ENCODE peak calls at places on chromosomes 7 and 10, in four cellular contexts. One of them, this sample, is unnamed.

GRCh38 chr10:80277567-80278250 is 11.7 kb downstream of the MAT1A start:
- DNase-seq in HFF-Myc: no peak
- DNase-seq in cardiac fibroblast: no peak
- DNase-seq in cardiac muscle cell: no peak
- DNase-seq in this sample: no peak

GRCh38 chr10:103736763-103737162 is 118.6 kb downstream of the SH3PXD2A start:
- DNase-seq in HFF-Myc: no peak
- DNase-seq in cardiac fibroblast: peak
- DNase-seq in cardiac muscle cell: no peak
- DNase-seq in this sample: no peak

GRCh38 chr7:36625247-36625646 is 99.0 kb downstream of the AOAH start:
- DNase-seq in HFF-Myc: peak
- DNase-seq in cardiac fibroblast: no peak
- DNase-seq in cardiac muscle cell: no peak
- DNase-seq in this sample: no peak

GRCh38 chr7:94877731-94878670 is 29.4 kb upstream of the PPP1R9A start:
- DNase-seq in HFF-Myc: no peak
- DNase-seq in cardiac fibroblast: no peak
- DNase-seq in cardiac muscle cell: no peak
- DNase-seq in this sample: no peak

GRCh38 chr7:41771717-41772116 is 68.8 kb upstream of the INHBA start:
- DNase-seq in HFF-Myc: no peak
- DNase-seq in cardiac fibroblast: no peak
- DNase-seq in cardiac muscle cell: no peak
- DNase-seq in this sample: no peak

GRCh38 chr10:18196806-18197550 is 56.8 kb downstream of the CACNB2 start:
- DNase-seq in HFF-Myc: no peak
- DNase-seq in cardiac fibroblast: peak
- DNase-seq in cardiac muscle cell: no peak
- DNase-seq in this sample: no peak

GRCh38 chr10:21166557-21167287 is 269.6 kb upstream of the NEBL start:
- DNase-seq in HFF-Myc: no peak
- DNase-seq in cardiac fibroblast: no peak
- DNase-seq in cardiac muscle cell: no peak
- DNase-seq in this sample: no peak

GRCh38 chr7:116686812-116687419 is 14.9 kb downstream of the MET start:
- DNase-seq in HFF-Myc: no peak
- DNase-seq in cardiac fibroblast: no peak
- DNase-seq in cardiac muscle cell: no peak
- DNase-seq in this sample: no peak

GRCh38 chr10:61606971-61607907 is 55.5 kb upstream of the CABCOCO1 start:
- DNase-seq in HFF-Myc: no peak
- DNase-seq in cardiac fibroblast: peak
- DNase-seq in cardiac muscle cell: no peak
- DNase-seq in this sample: no peak

GRCh38 chr7:128417071-128417470 is 7.3 kb upstream of the IMPDH1 start:
- DNase-seq in HFF-Myc: no peak
- DNase-seq in cardiac fibroblast: no peak
- DNase-seq in cardiac muscle cell: no peak
- DNase-seq in this sample: no peak

GRCh38 chr7:30914611-30915601 is 3.3 kb downstream of the AQP1 start:
- DNase-seq in HFF-Myc: peak
- DNase-seq in cardiac fibroblast: peak
- DNase-seq in cardiac muscle cell: peak
- DNase-seq in this sample: no peak

GRCh38 chr10:110408203-110408871 is 89.4 kb upstream of the DUSP5 start:
- DNase-seq in HFF-Myc: no peak
- DNase-seq in cardiac fibroblast: peak
- DNase-seq in cardiac muscle cell: no peak
- DNase-seq in this sample: no peak

GRCh38 chr10:32413513-32413912 is 32.4 kb upstream of the CCDC7 start:
- DNase-seq in HFF-Myc: peak
- DNase-seq in cardiac fibroblast: peak
- DNase-seq in cardiac muscle cell: peak
- DNase-seq in this sample: no peak

GRCh38 chr7:4218481-4218880 is 463.6 kb upstream of the FOXK1 start:
- DNase-seq in HFF-Myc: no peak
- DNase-seq in cardiac fibroblast: no peak
- DNase-seq in cardiac muscle cell: no peak
- DNase-seq in this sample: no peak

GRCh38 chr10:110512461-110513187 is 14.9 kb downstream of the DUSP5 start:
- DNase-seq in HFF-Myc: peak
- DNase-seq in cardiac fibroblast: peak
- DNase-seq in cardiac muscle cell: peak
- DNase-seq in this sample: no peak

GRCh38 chr7:75739796-75740672 is 1.3 kb upstream of the HIP1 start:
- DNase-seq in HFF-Myc: no peak
- DNase-seq in cardiac fibroblast: peak
- DNase-seq in cardiac muscle cell: peak
- DNase-seq in this sample: no peak

GRCh38 chr7:69411466-69411865 is 186.8 kb upstream of the AUTS2 start:
- DNase-seq in HFF-Myc: no peak
- DNase-seq in cardiac fibroblast: no peak
- DNase-seq in cardiac muscle cell: no peak
- DNase-seq in this sample: no peak

GRCh38 chr10:78981970-78982281 is 86.8 kb upstream of the ZMIZ1 start:
- DNase-seq in HFF-Myc: no peak
- DNase-seq in cardiac fibroblast: no peak
- DNase-seq in cardiac muscle cell: no peak
- DNase-seq in this sample: no peak

GRCh38 chr7:94324380-94325120 is 70.1 kb upstream of the COL1A2 start:
- DNase-seq in HFF-Myc: peak
- DNase-seq in cardiac fibroblast: no peak
- DNase-seq in cardiac muscle cell: no peak
- DNase-seq in this sample: no peak

DNA sequence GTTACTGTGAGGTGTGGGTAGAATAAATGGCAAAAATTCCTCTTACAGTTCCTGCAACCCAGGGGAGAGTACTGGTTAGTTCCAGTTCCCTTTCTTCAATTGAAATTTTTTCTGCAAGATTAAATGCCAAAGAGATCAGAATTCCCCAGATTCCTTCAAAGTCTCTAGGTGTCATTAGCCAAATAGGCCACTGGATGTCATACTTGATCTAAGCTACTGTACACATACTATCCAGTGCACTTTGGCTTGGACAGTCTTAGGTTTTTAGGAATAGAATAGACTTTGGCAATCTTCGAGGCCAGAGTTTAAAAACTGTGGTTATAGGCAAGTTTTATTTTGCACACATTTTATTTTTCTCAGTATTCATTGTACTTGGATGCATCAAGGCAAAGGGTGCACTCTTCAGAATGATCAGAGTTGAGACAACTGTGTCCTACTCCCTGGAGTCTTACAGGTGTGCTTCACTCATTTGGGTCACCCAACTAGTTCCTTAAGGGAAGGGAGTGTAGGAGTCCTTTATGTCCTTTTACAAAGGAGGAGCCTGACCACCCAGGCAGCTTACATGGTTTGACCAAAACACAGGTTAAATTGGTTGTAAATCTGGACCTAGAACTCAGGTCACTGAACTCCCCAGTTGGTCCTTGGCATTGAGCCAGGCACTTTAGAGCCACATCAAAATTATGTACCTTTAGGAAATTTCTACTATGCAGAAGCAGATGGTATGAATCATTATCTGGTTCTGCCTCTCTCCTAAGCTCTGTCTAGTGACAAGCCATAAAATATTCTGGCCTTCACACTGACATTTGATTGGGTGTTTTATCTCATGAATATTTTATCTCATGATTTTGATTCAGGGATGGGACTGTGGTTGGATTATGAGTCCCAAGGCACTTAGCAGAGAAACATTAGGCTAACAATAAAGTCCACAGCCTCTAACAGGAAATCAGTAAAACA is 49.5 kb downstream of the ASAH2B start:
- DNase-seq in HFF-Myc: no peak
- DNase-seq in cardiac fibroblast: peak
- DNase-seq in cardiac muscle cell: peak
- DNase-seq in this sample: no peak
- TF ChIP-seq CTCF in HFF-Myc: peak
- TF ChIP-seq CTCF in cardiac fibroblast: peak
- TF ChIP-seq CTCF in cardiac muscle cell: peak
- TF ChIP-seq CTCF in this sample: peak

DNA sequence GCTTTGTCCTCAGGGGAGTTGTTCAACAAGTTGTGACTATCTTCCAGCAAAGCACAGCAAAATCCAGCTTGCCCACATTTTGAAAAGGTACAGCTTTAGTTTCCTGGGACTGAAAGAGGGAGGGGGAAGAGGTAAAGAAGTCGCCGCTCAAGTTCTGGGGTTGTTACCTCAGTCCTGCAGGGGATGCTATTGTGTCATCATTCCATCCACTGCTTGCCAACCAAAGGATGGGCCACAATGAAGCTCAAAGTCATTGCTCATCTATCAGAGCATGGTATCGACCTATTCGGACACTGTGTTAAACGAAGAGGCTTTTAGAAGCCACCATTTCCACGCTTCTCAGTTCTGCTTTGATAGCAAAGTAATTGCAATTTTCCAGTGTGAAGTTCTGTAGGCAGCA is 34.3 kb downstream of the NPY start:
- DNase-seq in HFF-Myc: no peak
- DNase-seq in cardiac fibroblast: peak
- DNase-seq in cardiac muscle cell: no peak
- DNase-seq in this sample: peak
- TF ChIP-seq CTCF in HFF-Myc: no peak
- TF ChIP-seq CTCF in cardiac fibroblast: peak
- TF ChIP-seq CTCF in cardiac muscle cell: no peak
- TF ChIP-seq CTCF in this sample: no peak

DNA sequence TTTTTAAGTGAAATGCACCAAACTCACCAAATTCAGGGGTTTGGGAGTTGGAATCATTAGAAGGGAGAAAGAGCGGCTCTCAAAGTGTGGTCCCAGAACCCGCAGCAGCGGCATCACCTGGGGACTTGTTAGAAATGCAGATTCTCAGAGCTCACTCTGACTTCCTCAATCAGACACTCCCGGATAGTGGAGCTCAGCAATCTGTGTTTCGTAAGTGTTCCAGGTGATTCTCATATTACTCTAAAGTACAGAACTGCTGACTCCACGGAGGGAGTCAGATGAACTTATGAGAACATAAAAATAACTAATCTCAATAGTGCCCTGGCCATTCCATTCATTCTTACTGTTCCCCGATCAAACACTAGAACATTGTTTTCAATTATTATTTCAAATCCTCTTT is 358.7 kb upstream of the MYO3A start:
- DNase-seq in HFF-Myc: no peak
- DNase-seq in cardiac fibroblast: no peak
- DNase-seq in cardiac muscle cell: no peak
- DNase-seq in this sample: no peak
- TF ChIP-seq CTCF in HFF-Myc: no peak
- TF ChIP-seq CTCF in cardiac fibroblast: no peak
- TF ChIP-seq CTCF in cardiac muscle cell: no peak
- TF ChIP-seq CTCF in this sample: no peak

GRCh38 chr7:79282051-79282694 is 171.3 kb downstream of the MAGI2 start:
- DNase-seq in HFF-Myc: peak
- DNase-seq in cardiac fibroblast: peak
- DNase-seq in cardiac muscle cell: peak
- DNase-seq in this sample: no peak
- TF ChIP-seq CTCF in HFF-Myc: peak
- TF ChIP-seq CTCF in cardiac fibroblast: peak
- TF ChIP-seq CTCF in cardiac muscle cell: peak
- TF ChIP-seq CTCF in this sample: no peak

GRCh38 chr7:55280031-55280454 is 85.1 kb upstream of the LANCL2 start:
- DNase-seq in HFF-Myc: peak
- DNase-seq in cardiac fibroblast: peak
- DNase-seq in cardiac muscle cell: peak
- DNase-seq in this sample: peak
- TF ChIP-seq CTCF in HFF-Myc: peak
- TF ChIP-seq CTCF in cardiac fibroblast: peak
- TF ChIP-seq CTCF in cardiac muscle cell: peak
- TF ChIP-seq CTCF in this sample: peak

GRCh38 chr7:71616217-71616616 is 484.3 kb downstream of the GALNT17 start:
- DNase-seq in HFF-Myc: no peak
- DNase-seq in cardiac fibroblast: no peak
- DNase-seq in cardiac muscle cell: no peak
- DNase-seq in this sample: no peak

GRCh38 chr7:71612011-71612410 is 480.1 kb downstream of the GALNT17 start:
- DNase-seq in HFF-Myc: no peak
- DNase-seq in cardiac fibroblast: no peak
- DNase-seq in cardiac muscle cell: no peak
- DNase-seq in this sample: no peak

GRCh38 chr7:71613316-71613715 is 481.4 kb downstream of the GALNT17 start:
- DNase-seq in HFF-Myc: no peak
- DNase-seq in cardiac fibroblast: no peak
- DNase-seq in cardiac muscle cell: no peak
- DNase-seq in this sample: no peak

GRCh38 chr7:71612892-71613291 is 480.9 kb downstream of the GALNT17 start:
- DNase-seq in HFF-Myc: no peak
- DNase-seq in cardiac fibroblast: no peak
- DNase-seq in cardiac muscle cell: no peak
- DNase-seq in this sample: no peak

DNA sequence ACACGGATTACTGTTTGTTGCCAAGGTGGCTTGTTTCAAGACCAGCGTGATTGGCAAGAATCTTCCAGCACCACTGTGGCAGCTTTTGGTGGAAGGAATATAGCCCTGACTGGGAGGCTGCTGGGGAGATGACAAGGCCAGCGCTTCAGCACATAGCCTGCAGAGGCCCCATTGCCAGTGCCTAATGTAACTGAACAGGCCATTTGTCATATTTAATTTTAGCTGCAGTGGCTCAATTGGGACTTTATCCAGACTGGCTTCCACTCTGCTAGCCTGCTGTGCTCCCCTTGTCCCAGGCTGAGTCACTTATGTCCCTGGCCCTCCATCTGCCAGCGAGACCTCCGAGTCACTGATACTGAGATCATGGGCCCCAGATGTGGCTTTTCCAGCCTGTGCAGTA is 483.1 kb downstream of the GALNT17 start:
- DNase-seq in HFF-Myc: no peak
- DNase-seq in cardiac fibroblast: no peak
- DNase-seq in cardiac muscle cell: no peak
- DNase-seq in this sample: no peak
- TF ChIP-seq CTCF in HFF-Myc: no peak
- TF ChIP-seq CTCF in cardiac fibroblast: no peak
- TF ChIP-seq CTCF in cardiac muscle cell: no peak
- TF ChIP-seq CTCF in this sample: no peak